ENCODE peak calls at places on chromosomes 11 and 22, in eight cellular contexts. J is lower leg skin, Y is body of pancreas, F is sigmoid colon, A is NB4, Q is heart left ventricle, O is transverse colon, U is GM12891. V is an unnamed sample.
A peak's percentile ranks its signal among the peaks of the same experiment; 100 is the strongest.

GRCh38 chr11:86380295-86380694 is 5.6 kb downstream of the CCDC81 start:
- DNase-seq in J (no peak), O (no peak), Q (no peak), U (no peak), F (no peak), Y (no peak), A (no peak), V (no peak)

GRCh38 chr22:37979782-37980181 is 4.6 kb downstream of the SOX10 start:
- DNase-seq in U (no peak), Y (no peak), A (no peak), Q (no peak), O (no peak), J (no peak), F (no peak), V (no peak)

GRCh38 chr11:133531971-133532651 is at the start of gene OPCML:
- DNase-seq in Y (no peak), U (no peak), F (no peak), O (no peak), Q (no peak), J (no peak), A (no peak), V (no peak)

GRCh38 chr11:131694526-131695424 is 324.4 kb downstream of the NTM start:
- DNase-seq in Q (peak; percentile 79), J (peak; percentile 49), F (peak; percentile 90), Y (peak; percentile 84), O (peak; percentile 78), U (peak; percentile 74), A (peak; percentile 69), V (peak; percentile 81)

GRCh38 chr11:68409748-68410344 is 50.7 kb upstream of the PPP6R3 start:
- DNase-seq in F (no peak), J (no peak), A (no peak), O (no peak), Q (no peak), U (no peak), Y (no peak), V (no peak)

GRCh38 chr11:64409707-64410395 is 50.9 kb downstream of the RPS6KA4 start:
- DNase-seq in Q (no peak), U (no peak), Y (no peak), O (peak; percentile 26), A (no peak), J (no peak), F (peak; percentile 84), V (no peak)

GRCh38 chr22:28440517-28441366 is 238.9 kb downstream of the TTC28 start:
- DNase-seq in J (no peak), U (no peak), F (no peak), Y (no peak), O (no peak), A (no peak), Q (no peak), V (peak; percentile 18)

GRCh38 chr11:64687204-64687603 is 35.8 kb downstream of the NRXN2 start:
- DNase-seq in Y (peak; percentile 73), U (no peak), J (no peak), F (peak; percentile 84), A (no peak), O (no peak), Q (peak; percentile 47), V (no peak)

DNA sequence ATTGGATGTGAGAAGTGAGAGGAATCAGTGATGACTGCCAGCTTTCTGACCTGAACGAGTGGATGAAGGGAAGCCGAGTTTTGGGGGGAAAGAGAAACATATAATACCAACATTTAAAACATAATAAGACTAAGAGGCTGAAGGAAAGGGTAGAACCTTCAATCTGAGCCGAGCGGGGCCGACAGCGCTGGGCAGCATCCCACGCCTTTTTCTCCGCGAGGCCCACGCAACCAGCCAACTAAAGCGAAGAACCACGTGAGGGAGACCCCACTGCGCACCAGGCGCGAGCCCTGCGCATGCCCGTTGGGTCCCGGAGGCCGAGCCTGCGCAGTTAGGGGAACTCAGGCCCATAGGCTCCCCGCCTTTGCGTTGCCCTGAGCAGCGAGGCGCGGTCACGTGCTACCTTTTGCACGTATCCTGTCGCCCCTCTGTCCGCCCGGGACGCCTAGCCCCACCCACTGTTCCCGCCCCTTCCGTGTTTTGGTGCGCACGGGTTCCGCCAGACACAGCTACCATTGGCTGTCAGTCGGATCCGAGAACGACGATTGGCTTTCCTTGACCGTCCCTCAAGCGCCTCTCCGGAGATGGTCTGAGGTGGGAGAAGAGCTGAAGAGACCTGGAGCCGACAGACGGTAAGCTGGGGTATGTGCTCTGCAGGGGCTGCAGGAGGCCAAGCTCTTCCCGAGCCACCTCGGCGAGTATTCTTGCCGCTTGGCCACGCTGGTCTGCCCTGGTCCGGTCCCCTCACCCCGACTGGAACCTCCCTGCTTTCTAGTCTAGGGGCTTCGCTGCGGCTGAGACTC is at the start of gene HINFP:
- DNase-seq in Q (peak; percentile 100), U (peak; percentile 97), F (peak; percentile 100), Y (peak; percentile 99), J (peak; percentile 99), O (peak; percentile 100), A (peak; percentile 100), V (peak; percentile 99)
- TF ChIP-seq POLR2A in Q (no peak), U (peak; percentile 64), F (peak; percentile 70), Y (no peak), J (no peak), O (peak; percentile 72), A (peak; percentile 86), V (peak; percentile 85)

DNA sequence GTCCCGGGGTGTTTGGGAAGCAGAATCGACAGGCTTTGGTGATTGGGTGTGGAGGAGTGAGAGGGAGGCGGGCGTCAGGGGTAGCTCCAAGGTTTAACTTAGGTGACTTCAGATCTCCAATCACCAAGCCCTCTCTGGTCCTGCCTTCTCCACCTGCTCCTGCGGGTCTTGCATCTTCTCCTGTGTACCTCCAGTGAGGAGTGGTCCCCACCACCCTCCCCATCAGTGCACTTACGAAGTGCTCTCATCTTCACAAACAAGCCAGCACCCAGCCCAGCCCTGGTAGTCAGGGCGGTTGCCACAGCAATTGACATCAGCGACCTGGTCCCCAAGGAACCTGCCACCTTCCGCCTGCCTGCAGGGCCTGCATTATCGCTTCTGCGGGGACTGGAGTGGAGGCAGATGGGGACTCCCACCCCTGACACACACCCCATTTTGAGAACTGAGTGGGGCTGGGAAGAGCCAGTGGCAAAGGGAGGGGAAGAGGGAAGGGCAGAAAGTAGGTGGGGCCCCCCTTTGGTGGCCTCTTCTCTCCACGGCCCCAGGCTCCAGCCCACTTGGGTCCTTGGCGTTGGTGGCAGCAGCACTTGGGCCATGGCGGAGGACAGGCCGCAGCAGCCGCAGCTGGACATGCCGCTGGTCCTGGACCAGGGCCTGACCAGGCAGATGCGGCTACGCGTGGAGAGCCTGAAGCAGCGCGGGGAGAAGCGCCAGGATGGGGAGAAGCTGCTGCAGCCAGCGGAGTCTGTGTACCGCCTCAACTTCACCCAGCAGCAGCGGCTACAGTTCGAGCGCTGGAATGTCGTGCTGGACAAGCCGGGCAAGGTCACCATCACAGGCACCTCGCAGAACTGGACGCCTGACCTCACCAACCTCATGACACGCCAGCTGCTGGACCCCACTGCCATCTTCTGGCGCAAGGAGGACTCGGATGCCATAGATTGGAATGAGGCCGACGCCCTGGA is at the start of gene OMP:
- DNase-seq in U (no peak), F (no peak), A (no peak), Q (no peak), Y (no peak), J (no peak), O (no peak), V (no peak)
- TF ChIP-seq POLR2A in U (no peak), F (no peak), A (no peak), Q (no peak), Y (no peak), J (no peak), O (no peak), V (no peak)

GRCh38 chr22:35299717-35300497 is at the start of gene TOM1:
- DNase-seq in F (peak; percentile 98), Q (peak; percentile 97), A (peak; percentile 98), O (peak; percentile 98), U (peak; percentile 93), Y (peak; percentile 98), J (peak; percentile 97), V (peak; percentile 99)
- TF ChIP-seq POLR2A in F (peak; percentile 36), Q (no peak), A (peak; percentile 35), O (peak; percentile 93), U (no peak), Y (peak; percentile 81), J (peak; percentile 81), V (peak; percentile 96)

DNA sequence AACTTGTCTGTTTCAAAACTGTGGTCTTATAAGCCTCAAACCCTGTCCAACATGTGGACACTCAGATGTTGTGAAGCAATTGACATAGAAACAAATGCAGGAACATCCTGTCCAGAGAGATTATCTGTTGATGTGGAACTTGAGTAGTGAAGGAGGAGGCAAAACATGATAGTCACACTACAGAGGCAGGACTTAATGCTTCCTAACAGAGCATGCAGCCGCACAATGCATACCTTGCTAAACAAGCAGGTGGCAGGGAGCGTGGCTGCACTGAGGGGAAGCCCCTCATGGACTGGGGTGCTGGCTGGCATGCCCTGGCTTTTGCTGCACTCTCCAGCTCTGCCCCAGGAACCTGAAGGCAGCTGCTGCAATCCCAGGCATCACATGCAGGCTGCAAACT is 5.3 kb downstream of the C22orf39 start:
- DNase-seq in F (no peak), O (no peak), A (no peak), Q (no peak), J (no peak), U (no peak), Y (no peak), V (no peak)
- TF ChIP-seq POLR2A in F (no peak), O (no peak), A (no peak), Q (no peak), J (no peak), U (no peak), Y (no peak), V (no peak)

DNA sequence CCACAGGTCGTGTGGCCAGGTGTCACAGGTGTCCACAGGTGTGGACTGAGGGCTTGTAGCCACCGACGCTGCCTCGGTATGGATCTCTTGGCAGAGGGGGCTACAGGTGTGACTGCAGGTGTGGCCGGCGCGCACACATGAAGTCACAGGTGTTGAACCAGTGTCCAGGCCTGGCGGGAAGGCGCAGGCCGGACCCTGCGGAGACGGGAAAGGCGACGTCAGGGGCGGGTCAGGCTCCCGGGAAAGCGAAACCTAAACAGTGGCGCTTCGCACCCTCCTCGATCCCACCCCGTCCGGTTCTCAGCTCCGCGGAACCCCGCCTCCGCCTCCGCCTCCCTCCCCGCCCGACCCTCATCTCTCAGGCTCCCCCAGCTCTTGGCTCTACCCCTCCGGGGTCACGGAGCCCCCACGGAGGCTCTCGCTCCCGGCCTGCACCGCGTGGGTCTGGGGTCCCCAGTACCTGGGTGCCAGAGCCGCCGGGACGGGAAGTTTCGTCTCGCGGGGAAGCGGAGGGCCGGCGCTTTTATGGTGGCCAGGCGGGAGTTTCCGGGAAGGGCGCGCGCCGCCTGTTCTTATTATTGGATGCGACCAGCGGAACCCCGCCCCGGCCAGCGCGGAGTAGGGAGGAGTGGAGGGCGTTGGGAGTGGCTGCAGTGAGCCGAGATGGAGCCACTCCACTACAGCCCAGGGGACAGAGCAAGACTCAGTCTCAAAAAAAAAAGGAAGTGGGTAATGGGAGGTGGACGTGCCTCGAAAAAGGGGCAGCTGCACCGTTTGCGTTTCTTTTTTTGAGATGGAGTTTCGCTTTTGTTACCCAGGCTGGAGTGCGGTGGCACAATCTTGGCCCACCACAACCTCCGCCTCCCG is at the start of gene IRF7:
- DNase-seq in Q (peak; percentile 97), F (peak; percentile 97), O (peak; percentile 98), Y (peak; percentile 83), U (peak; percentile 96), J (peak; percentile 94), A (peak; percentile 98), V (peak; percentile 91)
- TF ChIP-seq POLR2A in Q (no peak), F (peak; percentile 41), O (peak; percentile 93), Y (peak; percentile 72), U (peak; percentile 85), J (peak; percentile 59), A (peak; percentile 49), V (peak; percentile 56)

V was measured in erythroblast.